ENCODE peak calls at places on chromosomes 6 and 20, in nine cellular contexts. One of them, this sample, is unnamed.

GRCh38 chr20:18590163-18590562 is 2.3 kb downstream of the DTD1 start:
- DNase-seq in uterus: no peak
- DNase-seq in lower leg skin: no peak
- DNase-seq in transverse colon: no peak
- DNase-seq in HCT116: no peak
- DNase-seq in A549: no peak
- DNase-seq in IMR-90: no peak
- DNase-seq in right lobe of liver: no peak
- DNase-seq in K562: no peak
- DNase-seq in this sample: no peak

GRCh38 chr6:100487638-100488037 is 22.9 kb upstream of the SIM1 start:
- DNase-seq in uterus: no peak
- DNase-seq in right lobe of liver: no peak
- DNase-seq in A549: no peak
- DNase-seq in lower leg skin: no peak
- DNase-seq in IMR-90: no peak
- DNase-seq in HCT116: no peak
- DNase-seq in K562: no peak
- DNase-seq in transverse colon: no peak
- DNase-seq in this sample: no peak

GRCh38 chr6:159062564-159062945 is 17.8 kb upstream of the TAGAP start:
- DNase-seq in IMR-90: no peak
- DNase-seq in right lobe of liver: no peak
- DNase-seq in lower leg skin: no peak
- DNase-seq in uterus: no peak
- DNase-seq in HCT116: no peak
- DNase-seq in K562: no peak
- DNase-seq in transverse colon: no peak
- DNase-seq in A549: no peak
- DNase-seq in this sample: no peak

GRCh38 chr20:53468583-53468982 is 125.1 kb downstream of the ZNF217 start:
- DNase-seq in uterus: no peak
- DNase-seq in K562: no peak
- DNase-seq in transverse colon: no peak
- DNase-seq in A549: no peak
- DNase-seq in HCT116: no peak
- DNase-seq in right lobe of liver: no peak
- DNase-seq in lower leg skin: no peak
- DNase-seq in IMR-90: no peak
- DNase-seq in this sample: no peak

GRCh38 chr6:112701201-112701600 is 354.1 kb downstream of the RFPL4B start:
- DNase-seq in HCT116: no peak
- DNase-seq in uterus: no peak
- DNase-seq in IMR-90: peak
- DNase-seq in A549: no peak
- DNase-seq in transverse colon: no peak
- DNase-seq in right lobe of liver: no peak
- DNase-seq in lower leg skin: no peak
- DNase-seq in K562: no peak
- DNase-seq in this sample: no peak

GRCh38 chr20:63354636-63355385 is 6.3 kb downstream of the CHRNA4 start:
- DNase-seq in K562: no peak
- DNase-seq in IMR-90: no peak
- DNase-seq in A549: no peak
- DNase-seq in lower leg skin: no peak
- DNase-seq in HCT116: no peak
- DNase-seq in uterus: no peak
- DNase-seq in right lobe of liver: peak
- DNase-seq in transverse colon: no peak
- DNase-seq in this sample: no peak

GRCh38 chr20:19462491-19462890 is 250.0 kb downstream of the SLC24A3 start:
- DNase-seq in uterus: no peak
- DNase-seq in IMR-90: no peak
- DNase-seq in K562: no peak
- DNase-seq in transverse colon: no peak
- DNase-seq in right lobe of liver: no peak
- DNase-seq in lower leg skin: peak
- DNase-seq in A549: no peak
- DNase-seq in HCT116: no peak
- DNase-seq in this sample: no peak

GRCh38 chr20:37407117-37407566 is 61.2 kb downstream of the SRC start:
- DNase-seq in uterus: no peak
- DNase-seq in K562: no peak
- DNase-seq in right lobe of liver: no peak
- DNase-seq in IMR-90: no peak
- DNase-seq in lower leg skin: no peak
- DNase-seq in transverse colon: no peak
- DNase-seq in A549: no peak
- DNase-seq in HCT116: no peak
- DNase-seq in this sample: no peak

GRCh38 chr20:24531626-24532419 is 62.4 kb downstream of the SYNDIG1 start:
- DNase-seq in A549: no peak
- DNase-seq in lower leg skin: no peak
- DNase-seq in IMR-90: no peak
- DNase-seq in right lobe of liver: no peak
- DNase-seq in K562: no peak
- DNase-seq in HCT116: no peak
- DNase-seq in uterus: no peak
- DNase-seq in transverse colon: no peak
- DNase-seq in this sample: no peak

GRCh38 chr6:96834070-96834469 is 3.2 kb downstream of the GPR63 start:
- DNase-seq in IMR-90: no peak
- DNase-seq in lower leg skin: no peak
- DNase-seq in K562: no peak
- DNase-seq in A549: no peak
- DNase-seq in transverse colon: no peak
- DNase-seq in right lobe of liver: no peak
- DNase-seq in HCT116: no peak
- DNase-seq in uterus: no peak
- DNase-seq in this sample: no peak

GRCh38 chr6:110705543-110705942 is 109.7 kb downstream of the CDK19 start:
- DNase-seq in K562: no peak
- DNase-seq in A549: no peak
- DNase-seq in transverse colon: no peak
- DNase-seq in lower leg skin: no peak
- DNase-seq in HCT116: no peak
- DNase-seq in right lobe of liver: no peak
- DNase-seq in uterus: no peak
- DNase-seq in IMR-90: no peak
- DNase-seq in this sample: no peak

GRCh38 chr6:119237177-119237715 is 112.3 kb downstream of the MAN1A1 start:
- DNase-seq in transverse colon: no peak
- DNase-seq in HCT116: no peak
- DNase-seq in IMR-90: no peak
- DNase-seq in A549: no peak
- DNase-seq in uterus: no peak
- DNase-seq in lower leg skin: no peak
- DNase-seq in right lobe of liver: no peak
- DNase-seq in K562: no peak
- DNase-seq in this sample: no peak

GRCh38 chr6:49506569-49507111 is 6.9 kb downstream of the GLYATL3 start:
- DNase-seq in K562: no peak
- DNase-seq in right lobe of liver: no peak
- DNase-seq in HCT116: no peak
- DNase-seq in A549: peak
- DNase-seq in uterus: no peak
- DNase-seq in lower leg skin: no peak
- DNase-seq in transverse colon: peak
- DNase-seq in IMR-90: no peak
- DNase-seq in this sample: no peak

GRCh38 chr6:15504040-15504491 is 158.8 kb downstream of the DTNBP1 start:
- DNase-seq in lower leg skin: peak
- DNase-seq in transverse colon: peak
- DNase-seq in uterus: peak
- DNase-seq in right lobe of liver: no peak
- DNase-seq in A549: no peak
- DNase-seq in K562: no peak
- DNase-seq in IMR-90: no peak
- DNase-seq in HCT116: no peak
- DNase-seq in this sample: peak

GRCh38 chr20:60977896-60978295 is 274.2 kb upstream of the CDH4 start:
- DNase-seq in K562: no peak
- DNase-seq in lower leg skin: no peak
- DNase-seq in A549: no peak
- DNase-seq in right lobe of liver: no peak
- DNase-seq in IMR-90: no peak
- DNase-seq in transverse colon: no peak
- DNase-seq in HCT116: no peak
- DNase-seq in uterus: no peak
- DNase-seq in this sample: no peak

GRCh38 chr6:80767808-80768207 is 661.3 kb downstream of the BCKDHB start:
- DNase-seq in right lobe of liver: no peak
- DNase-seq in uterus: peak
- DNase-seq in lower leg skin: peak
- DNase-seq in IMR-90: peak
- DNase-seq in transverse colon: no peak
- DNase-seq in K562: no peak
- DNase-seq in A549: no peak
- DNase-seq in HCT116: peak
- DNase-seq in this sample: peak

GRCh38 chr6:163354779-163355431 is 59.6 kb upstream of the QKI start:
- DNase-seq in HCT116: no peak
- DNase-seq in lower leg skin: no peak
- DNase-seq in right lobe of liver: no peak
- DNase-seq in A549: no peak
- DNase-seq in transverse colon: no peak
- DNase-seq in uterus: peak
- DNase-seq in K562: no peak
- DNase-seq in IMR-90: peak
- DNase-seq in this sample: no peak

GRCh38 chr6:138654715-138655634 is 118.6 kb upstream of the CCDC28A start:
- DNase-seq in IMR-90: peak
- DNase-seq in right lobe of liver: no peak
- DNase-seq in transverse colon: no peak
- DNase-seq in A549: no peak
- DNase-seq in HCT116: peak
- DNase-seq in lower leg skin: no peak
- DNase-seq in uterus: no peak
- DNase-seq in K562: no peak
- DNase-seq in this sample: no peak

GRCh38 chr6:26155066-26155925 is 68.1 kb downstream of the HFE start:
- DNase-seq in uterus: peak
- DNase-seq in transverse colon: peak
- DNase-seq in A549: peak
- DNase-seq in HCT116: no peak
- DNase-seq in right lobe of liver: no peak
- DNase-seq in lower leg skin: no peak
- DNase-seq in K562: no peak
- DNase-seq in IMR-90: no peak
- DNase-seq in this sample: peak

GRCh38 chr6:72623808-72624207 is 1.9 kb downstream of the KCNQ5 start:
- DNase-seq in transverse colon: no peak
- DNase-seq in lower leg skin: no peak
- DNase-seq in A549: no peak
- DNase-seq in IMR-90: no peak
- DNase-seq in right lobe of liver: no peak
- DNase-seq in K562: no peak
- DNase-seq in HCT116: no peak
- DNase-seq in uterus: no peak
- DNase-seq in this sample: no peak

GRCh38 chr6:28399370-28400121 is at the start of gene ZSCAN12:
- DNase-seq in uterus: peak
- DNase-seq in right lobe of liver: peak
- DNase-seq in lower leg skin: peak
- DNase-seq in A549: peak
- DNase-seq in HCT116: no peak
- DNase-seq in K562: peak
- DNase-seq in IMR-90: peak
- DNase-seq in transverse colon: peak
- DNase-seq in this sample: peak
- TF ChIP-seq POLR2A in uterus: no peak
- TF ChIP-seq POLR2A in right lobe of liver: peak
- TF ChIP-seq POLR2A in lower leg skin: no peak
- TF ChIP-seq POLR2A in A549: peak
- TF ChIP-seq POLR2A in HCT116: no peak
- TF ChIP-seq POLR2A in K562: peak
- TF ChIP-seq POLR2A in IMR-90: peak
- TF ChIP-seq POLR2A in transverse colon: no peak
- TF ChIP-seq POLR2A in this sample: no peak

GRCh38 chr6:70834520-70834919 is 122.3 kb downstream of the B3GAT2 start:
- DNase-seq in IMR-90: peak
- DNase-seq in right lobe of liver: no peak
- DNase-seq in transverse colon: no peak
- DNase-seq in K562: no peak
- DNase-seq in A549: no peak
- DNase-seq in uterus: no peak
- DNase-seq in HCT116: no peak
- DNase-seq in lower leg skin: no peak
- DNase-seq in this sample: no peak
- H3K4me3 ChIP-seq in IMR-90: no peak
- H3K4me3 ChIP-seq in right lobe of liver: no peak
- H3K4me3 ChIP-seq in transverse colon: no peak
- H3K4me3 ChIP-seq in K562: no peak
- H3K4me3 ChIP-seq in A549: no peak
- H3K4me3 ChIP-seq in uterus: no peak
- H3K4me3 ChIP-seq in HCT116: no peak
- H3K4me3 ChIP-seq in lower leg skin: no peak
- H3K4me3 ChIP-seq in this sample: no peak

DNA sequence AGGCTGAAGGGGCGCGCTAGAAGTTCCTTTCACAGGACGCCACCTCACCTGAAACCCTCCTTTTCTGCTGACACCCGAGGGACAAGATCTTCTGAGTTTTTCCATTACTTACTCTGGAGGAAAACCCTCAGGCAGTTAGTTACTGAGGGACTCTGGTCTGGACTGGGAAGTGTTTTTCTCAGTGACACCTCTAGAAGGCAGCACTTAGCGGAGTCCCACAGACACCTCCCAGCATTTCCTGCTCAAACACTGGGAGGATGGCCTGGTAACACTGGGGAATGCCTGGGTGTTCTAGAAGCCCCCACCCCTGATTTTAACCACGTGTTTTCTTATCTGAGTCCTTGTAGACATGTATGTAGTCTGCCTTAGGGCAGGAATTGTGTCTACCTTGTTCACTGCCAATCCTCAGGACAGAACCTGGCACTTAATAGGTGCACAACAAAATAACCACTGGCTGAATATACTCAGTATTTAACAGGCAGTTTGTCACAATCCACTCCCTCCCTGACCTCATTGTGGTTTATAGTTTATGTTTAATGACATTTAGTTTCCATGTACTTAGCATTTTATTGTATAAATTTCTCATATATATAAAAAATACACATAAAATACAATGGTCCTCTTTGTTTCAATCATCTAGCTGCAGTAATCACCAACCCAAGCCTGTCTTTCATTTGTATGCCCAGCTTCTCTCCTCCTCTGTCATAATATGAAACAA is 4.8 kb downstream of the GSTA3 start:
- DNase-seq in K562: peak
- DNase-seq in IMR-90: no peak
- DNase-seq in uterus: no peak
- DNase-seq in lower leg skin: no peak
- DNase-seq in A549: peak
- DNase-seq in right lobe of liver: no peak
- DNase-seq in HCT116: no peak
- DNase-seq in transverse colon: no peak
- DNase-seq in this sample: no peak
- TF ChIP-seq CTCF in K562: peak
- TF ChIP-seq CTCF in IMR-90: peak
- TF ChIP-seq CTCF in uterus: no peak
- TF ChIP-seq CTCF in lower leg skin: no peak
- TF ChIP-seq CTCF in A549: peak
- TF ChIP-seq CTCF in right lobe of liver: no peak
- TF ChIP-seq CTCF in HCT116: peak
- TF ChIP-seq CTCF in transverse colon: peak
- TF ChIP-seq CTCF in this sample: no peak

GRCh38 chr6:147154454-147154853 is 49.8 kb upstream of the STXBP5 start:
- DNase-seq in lower leg skin: no peak
- DNase-seq in IMR-90: peak
- DNase-seq in K562: no peak
- DNase-seq in right lobe of liver: no peak
- DNase-seq in A549: peak
- DNase-seq in uterus: no peak
- DNase-seq in transverse colon: no peak
- DNase-seq in HCT116: no peak
- DNase-seq in this sample: no peak
- TF ChIP-seq POLR2A in lower leg skin: no peak
- TF ChIP-seq POLR2A in IMR-90: no peak
- TF ChIP-seq POLR2A in K562: no peak
- TF ChIP-seq POLR2A in right lobe of liver: no peak
- TF ChIP-seq POLR2A in A549: no peak
- TF ChIP-seq POLR2A in uterus: no peak
- TF ChIP-seq POLR2A in transverse colon: no peak
- TF ChIP-seq POLR2A in HCT116: no peak
- TF ChIP-seq POLR2A in this sample: no peak